ENCODE peak calls at places on chromosomes 13 and 19, in nine cellular contexts. H, A, F, P, V, G, N, O and J are unnamed samples.

GRCh38 chr13:24053505-24054251 is 106.8 kb upstream of the SPATA13 start:
- DNase-seq in H (peak), A (peak), F (peak), P (peak), V (no peak), G (peak), N (no peak), O (peak), J (peak)

GRCh38 chr13:32538234-32538620 is 368 bp downstream of the N4BP2L2 start:
- DNase-seq in H (peak), A (peak), F (no peak), P (no peak), V (no peak), G (no peak), N (peak), O (peak), J (peak)

GRCh38 chr19:1295169-1296012 is 9.7 kb downstream of the EFNA2 start:
- DNase-seq in H (no peak), A (no peak), F (no peak), P (no peak), V (no peak), G (no peak), N (no peak), O (peak), J (no peak)

GRCh38 chr19:1826557-1827521 is 14.8 kb upstream of the ATP8B3 start:
- DNase-seq in H (peak), A (no peak), F (no peak), P (no peak), V (no peak), G (no peak), N (no peak), O (peak), J (no peak)

GRCh38 chr13:29733069-29733700 is 117.2 kb downstream of the UBL3 start:
- DNase-seq in H (no peak), A (no peak), F (no peak), P (no peak), V (no peak), G (no peak), N (peak), O (no peak), J (no peak)

GRCh38 chr19:29076161-29076560 is 136.8 kb downstream of the UQCRFS1 start:
- DNase-seq in H (no peak), A (no peak), F (no peak), P (no peak), V (no peak), G (no peak), N (no peak), O (no peak), J (no peak)

GRCh38 chr19:10419646-10420443 is 493 bp upstream of the PDE4A start:
- DNase-seq in H (peak), A (peak), F (peak), P (no peak), V (no peak), G (no peak), N (no peak), O (peak), J (peak)

GRCh38 chr13:50292082-50292481 is 276.8 kb downstream of the KCNRG start:
- DNase-seq in H (no peak), A (no peak), F (no peak), P (no peak), V (no peak), G (no peak), N (no peak), O (no peak), J (no peak)

GRCh38 chr19:38526430-38526829 is 91.3 kb downstream of the MAP4K1 start:
- DNase-seq in H (no peak), A (no peak), F (no peak), P (no peak), V (no peak), G (no peak), N (no peak), O (no peak), J (no peak)

GRCh38 chr13:48066310-48066989 is 28.5 kb downstream of the MED4 start:
- DNase-seq in H (peak), A (peak), F (peak), P (no peak), V (no peak), G (no peak), N (no peak), O (no peak), J (peak)

GRCh38 chr13:22256111-22256639 is 585.3 kb downstream of the FGF9 start:
- DNase-seq in H (no peak), A (no peak), F (no peak), P (no peak), V (no peak), G (no peak), N (no peak), O (no peak), J (no peak)

GRCh38 chr13:30584332-30584731 is 33.4 kb upstream of the USPL1 start:
- DNase-seq in H (no peak), A (no peak), F (no peak), P (no peak), V (no peak), G (no peak), N (no peak), O (no peak), J (no peak)

GRCh38 chr19:35757749-35758608 is at the start of gene PROSER3:
- DNase-seq in H (peak), A (peak), F (peak), P (peak), V (peak), G (peak), N (peak), O (peak), J (peak)

GRCh38 chr13:109400192-109400591 is 386.2 kb downstream of the IRS2 start:
- DNase-seq in H (peak), A (no peak), F (no peak), P (no peak), V (no peak), G (no peak), N (no peak), O (no peak), J (no peak)

GRCh38 chr13:101449971-101450748 is 2.3 kb upstream of the ITGBL1 start:
- DNase-seq in H (peak), A (peak), F (peak), P (no peak), V (peak), G (no peak), N (no peak), O (no peak), J (peak)

GRCh38 chr13:76868451-76868850 is 17.8 kb downstream of the KCTD12 start:
- DNase-seq in H (no peak), A (no peak), F (no peak), P (no peak), V (no peak), G (no peak), N (no peak), O (no peak), J (no peak)

GRCh38 chr19:47228168-47228936 is 2.6 kb downstream of the BBC3 start:
- DNase-seq in H (no peak), A (peak), F (peak), P (peak), V (no peak), G (no peak), N (peak), O (peak), J (peak)

GRCh38 chr13:40440990-40441820 is 225.2 kb downstream of the FOXO1 start:
- DNase-seq in H (peak), A (no peak), F (peak), P (peak), V (no peak), G (no peak), N (peak), O (peak), J (peak)

GRCh38 chr13:110334256-110334655 is 27.2 kb downstream of the COL4A2 start:
- DNase-seq in H (no peak), A (peak), F (no peak), P (no peak), V (peak), G (no peak), N (no peak), O (no peak), J (peak)

GRCh38 chr19:19588546-19588945 is 29.9 kb downstream of the PBX4 start:
- DNase-seq in H (no peak), A (peak), F (no peak), P (no peak), V (no peak), G (no peak), N (no peak), O (no peak), J (peak)

GRCh38 chr19:55305491-55305890 is 19.6 kb downstream of the TMEM150B start:
- DNase-seq in H (peak), A (no peak), F (peak), P (peak), V (no peak), G (peak), N (no peak), O (no peak), J (peak)

GRCh38 chr19:30450101-30450500 is 77.9 kb downstream of the ZNF536 start:
- DNase-seq in H (peak), A (no peak), F (no peak), P (no peak), V (no peak), G (no peak), N (peak), O (no peak), J (no peak)

GRCh38 chr13:99658266-99658991 is 157.2 kb downstream of the TM9SF2 start:
- DNase-seq in H (peak), A (peak), F (no peak), P (peak), V (no peak), G (peak), N (peak), O (peak), J (peak)

GRCh38 chr13:108249150-108249549 is 20.4 kb upstream of the TNFSF13B start:
- DNase-seq in H (no peak), A (no peak), F (no peak), P (no peak), V (no peak), G (no peak), N (no peak), O (no peak), J (no peak)

GRCh38 chr13:110017379-110017778 is 231.0 kb upstream of the IRS2 start:
- DNase-seq in H (peak), A (peak), F (peak), P (peak), V (peak), G (no peak), N (no peak), O (no peak), J (peak)

GRCh38 chr13:35630551-35631275 is 154.2 kb upstream of the MAB21L1 start:
- DNase-seq in H (peak), A (peak), F (peak), P (peak), V (no peak), G (no peak), N (no peak), O (no peak), J (peak)

GRCh38 chr13:98442391-98443230 is 134.3 kb downstream of the STK24 start:
- DNase-seq in H (no peak), A (no peak), F (no peak), P (no peak), V (no peak), G (no peak), N (no peak), O (no peak), J (no peak)

GRCh38 chr19:38044267-38045111 is 137.5 kb downstream of the SIPA1L3 start:
- DNase-seq in H (peak), A (peak), F (peak), P (no peak), V (no peak), G (no peak), N (no peak), O (no peak), J (peak)

GRCh38 chr19:33416307-33417215 is 43.1 kb downstream of the CEBPG start:
- DNase-seq in H (peak), A (peak), F (peak), P (peak), V (no peak), G (peak), N (no peak), O (peak), J (peak)

GRCh38 chr13:81493144-81493543 is 1152.2 kb upstream of the SPRY2 start:
- DNase-seq in H (no peak), A (no peak), F (no peak), P (no peak), V (no peak), G (no peak), N (no peak), O (no peak), J (no peak)

GRCh38 chr19:38264486-38265212 is at the start of gene SPINT2:
- DNase-seq in H (no peak), A (no peak), F (no peak), P (no peak), V (no peak), G (peak), N (no peak), O (no peak), J (no peak)

GRCh38 chr13:24511019-24511823 is 1.4 kb downstream of the PARP4 start:
- DNase-seq in H (peak), A (peak), F (peak), P (peak), V (peak), G (peak), N (no peak), O (no peak), J (peak)

GRCh38 chr19:48479686-48480085 is 10.5 kb downstream of the CYTH2 start:
- DNase-seq in H (no peak), A (no peak), F (no peak), P (no peak), V (no peak), G (no peak), N (no peak), O (no peak), J (no peak)

GRCh38 chr19:4439243-4439642 is 18.4 kb downstream of the UBXN6 start:
- DNase-seq in H (no peak), A (no peak), F (no peak), P (no peak), V (no peak), G (no peak), N (no peak), O (no peak), J (no peak)
- TF ChIP-seq CTCF in H (no peak), A (no peak), F (no peak), P (no peak), V (no peak), G (no peak), N (no peak), O (no peak), J (no peak)

GRCh38 chr19:45041125-45041524 is 2.3 kb downstream of the CLASRP start:
- DNase-seq in H (no peak), A (no peak), F (no peak), P (no peak), V (no peak), G (no peak), N (no peak), O (no peak), J (no peak)

GRCh38 chr19:45040059-45040767 is 1.4 kb downstream of the CLASRP start:
- DNase-seq in H (no peak), A (no peak), F (no peak), P (no peak), V (no peak), G (no peak), N (no peak), O (no peak), J (no peak)

GRCh38 chr19:45035755-45036154 is 3.1 kb upstream of the CLASRP start:
- DNase-seq in H (no peak), A (no peak), F (no peak), P (no peak), V (no peak), G (no peak), N (no peak), O (no peak), J (no peak)

GRCh38 chr19:45037393-45038169 is 1.3 kb upstream of the CLASRP start:
- DNase-seq in H (no peak), A (no peak), F (no peak), P (no peak), V (no peak), G (no peak), N (no peak), O (no peak), J (no peak)

GRCh38 chr19:45038931-45039893 is at the start of gene CLASRP:
- DNase-seq in H (peak), A (peak), F (peak), P (peak), V (peak), G (peak), N (peak), O (peak), J (peak)
- TF ChIP-seq CTCF in H (no peak), A (no peak), F (no peak), P (no peak), V (no peak), G (no peak), N (no peak), O (no peak), J (no peak)

GRCh38 chr13:72643339-72643989 is 84.0 kb downstream of the MZT1 start:
- DNase-seq in H (peak), A (peak), F (peak), P (peak), V (no peak), G (peak), N (no peak), O (no peak), J (peak)

GRCh38 chr13:72651196-72651595 is 76.2 kb downstream of the MZT1 start:
- DNase-seq in H (peak), A (no peak), F (peak), P (no peak), V (no peak), G (no peak), N (no peak), O (no peak), J (peak)

GRCh38 chr13:72645521-72645920 is 81.9 kb downstream of the MZT1 start:
- DNase-seq in H (no peak), A (no peak), F (no peak), P (no peak), V (no peak), G (no peak), N (no peak), O (no peak), J (no peak)

GRCh38 chr13:72652681-72653080 is 74.7 kb downstream of the MZT1 start:
- DNase-seq in H (peak), A (no peak), F (no peak), P (no peak), V (no peak), G (no peak), N (no peak), O (no peak), J (peak)

DNA sequence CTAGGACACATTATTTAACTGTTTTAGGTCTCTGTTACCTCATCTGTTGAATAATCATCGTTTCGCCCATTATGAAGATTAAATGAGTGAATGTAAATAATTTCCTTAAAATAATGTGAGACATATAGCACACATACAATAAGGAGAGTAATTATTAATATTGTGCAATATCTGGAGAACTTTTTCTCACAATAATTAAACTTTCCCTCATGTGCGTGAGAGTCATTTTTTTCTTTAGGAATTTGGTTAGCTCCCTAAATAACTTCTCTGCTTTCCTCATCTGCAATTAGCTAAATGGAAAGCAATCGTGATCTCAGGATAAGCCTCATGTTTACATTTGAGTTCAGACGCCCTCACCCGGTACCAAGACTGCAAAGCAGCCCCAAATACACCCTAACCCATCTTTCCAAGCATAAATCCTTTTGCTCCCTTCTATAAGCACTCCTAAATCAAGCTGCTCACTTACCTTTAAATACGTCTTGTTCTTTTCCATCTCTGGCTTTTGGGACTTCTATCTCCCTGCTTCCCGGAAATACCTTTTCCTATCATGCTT is 78.8 kb downstream of the MZT1 start:
- DNase-seq in H (no peak), A (no peak), F (no peak), P (no peak), V (no peak), G (no peak), N (no peak), O (no peak), J (peak)
- TF ChIP-seq CTCF in H (peak), A (no peak), F (peak), P (no peak), V (no peak), G (no peak), N (no peak), O (no peak), J (peak)

DNA sequence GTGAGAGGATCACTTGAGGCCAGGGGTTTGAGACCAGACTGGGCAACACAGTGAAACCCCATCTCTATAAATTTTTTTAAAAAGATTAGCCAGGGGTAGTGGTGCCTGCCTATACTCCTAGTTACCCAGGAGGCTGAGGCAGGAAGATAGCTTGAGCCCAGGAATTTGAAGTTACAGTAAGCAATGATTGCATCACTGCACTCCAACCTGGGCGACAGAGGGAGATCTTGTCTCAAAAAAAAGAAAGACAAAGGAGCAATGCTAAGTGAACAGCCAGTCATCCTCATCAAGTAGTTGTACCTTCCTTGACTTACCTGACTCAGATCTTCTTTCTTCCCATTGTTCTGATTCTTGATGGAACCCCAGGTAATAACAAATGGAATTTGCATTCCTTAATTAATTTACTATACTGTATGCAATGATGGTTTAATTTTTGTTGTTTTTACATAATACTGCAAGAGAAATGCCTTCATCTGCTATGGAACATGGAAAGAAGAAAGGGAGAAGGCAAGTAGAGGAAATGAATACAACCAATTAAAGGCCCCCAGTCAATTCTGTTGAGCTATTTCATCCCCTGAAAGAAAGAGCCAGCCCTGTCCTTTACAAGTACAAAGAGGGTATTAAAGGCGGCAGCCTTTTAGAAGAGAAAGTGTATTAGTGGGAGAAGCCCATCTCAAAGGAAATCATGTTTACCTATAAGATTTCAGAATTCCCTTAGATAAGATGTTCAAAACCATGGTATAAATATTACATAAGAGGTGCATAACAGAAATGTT is 316.7 kb downstream of the DIAPH3 start:
- DNase-seq in H (no peak), A (no peak), F (peak), P (no peak), V (no peak), G (no peak), N (no peak), O (no peak), J (peak)
- TF ChIP-seq CTCF in H (no peak), A (no peak), F (no peak), P (no peak), V (no peak), G (no peak), N (no peak), O (no peak), J (peak)

GRCh38 chr19:53540091-53540490 is 2.1 kb downstream of the ZNF331 start:
- DNase-seq in H (no peak), A (no peak), F (no peak), P (no peak), V (no peak), G (no peak), N (no peak), O (no peak), J (no peak)

GRCh38 chr19:53536223-53536543 is 1.8 kb upstream of the ZNF331 start:
- DNase-seq in H (no peak), A (no peak), F (no peak), P (no peak), V (no peak), G (no peak), N (no peak), O (no peak), J (no peak)

GRCh38 chr19:53538378-53539109 is 599 bp downstream of the ZNF331 start:
- DNase-seq in H (no peak), A (no peak), F (no peak), P (no peak), V (no peak), G (no peak), N (no peak), O (no peak), J (no peak)

GRCh38 chr19:53537126-53537522 is 821 bp upstream of the ZNF331 start:
- DNase-seq in H (no peak), A (no peak), F (no peak), P (no peak), V (no peak), G (no peak), N (no peak), O (no peak), J (no peak)

GRCh38 chr19:53537523-53538377 is at the start of gene ZNF331:
- DNase-seq in H (peak), A (peak), F (peak), P (no peak), V (no peak), G (peak), N (peak), O (peak), J (peak)
- TF ChIP-seq CTCF in H (peak), A (peak), F (no peak), P (no peak), V (peak), G (no peak), N (no peak), O (peak), J (peak)

GRCh38 chr13:45119990-45120864 is at the start of gene GTF2F2:
- DNase-seq in H (peak), A (peak), F (peak), P (peak), V (peak), G (peak), N (peak), O (peak), J (peak)
- TF ChIP-seq CTCF in H (no peak), A (no peak), F (no peak), P (no peak), V (no peak), G (no peak), N (no peak), O (no peak), J (no peak)